ENCODE peak calls at places on chromosomes 1 and 21, in five cellular contexts. D is suprapubic skin, L is breast epithelium, H is Panc1, Q is esophagus muscularis mucosa. U is an unnamed sample.

GRCh38 chr1:116910379-116911165 is 856 bp downstream of the PTGFRN start:
- DNase-seq in L (peak), D (no peak), Q (no peak), H (no peak), U (peak)

GRCh38 chr1:205312866-205313680 is 8.5 kb downstream of the NUAK2 start:
- DNase-seq in D (no peak), L (no peak), H (no peak), Q (no peak), U (no peak)

GRCh38 chr1:246306415-246307037 is 200.6 kb downstream of the SMYD3 start:
- DNase-seq in H (no peak), D (no peak), L (no peak), Q (no peak), U (no peak)

GRCh38 chr1:33454646-33455282 is 17.7 kb upstream of the ZSCAN20 start:
- DNase-seq in L (no peak), Q (no peak), H (no peak), D (no peak), U (no peak)

GRCh38 chr21:32861871-32862270 is 90.3 kb upstream of the PAXBP1 start:
- DNase-seq in H (no peak), L (no peak), D (no peak), Q (no peak), U (no peak)

GRCh38 chr1:234154320-234155251 is 218.7 kb upstream of the COA6 start:
- DNase-seq in L (no peak), H (peak), D (no peak), Q (peak), U (peak)

GRCh38 chr1:216223521-216223920 is 199.7 kb downstream of the USH2A start:
- DNase-seq in L (no peak), D (no peak), H (no peak), Q (no peak), U (no peak)

GRCh38 chr1:47031585-47031984 is 8.1 kb downstream of the CYP4X1 start:
- DNase-seq in D (no peak), H (no peak), L (no peak), Q (peak), U (no peak)

GRCh38 chr1:157110003-157110402 is 10.4 kb upstream of the ETV3L start:
- DNase-seq in Q (no peak), D (peak), L (no peak), H (no peak), U (no peak)

GRCh38 chr1:86068841-86069756 is 87.5 kb downstream of the COL24A1 start:
- DNase-seq in Q (no peak), H (no peak), D (no peak), L (no peak), U (no peak)

GRCh38 chr1:172637522-172637921 is 21.4 kb upstream of the FASLG start:
- DNase-seq in Q (no peak), L (no peak), H (no peak), D (no peak), U (no peak)

GRCh38 chr1:174874337-174875053 is 125.3 kb upstream of the CACYBP start:
- DNase-seq in Q (no peak), H (no peak), D (no peak), L (no peak), U (no peak)

GRCh38 chr21:46189213-46189958 is 5.1 kb upstream of the SPATC1L start:
- DNase-seq in L (peak), H (no peak), D (peak), Q (peak), U (peak)

GRCh38 chr1:202034683-202035462 is 24.5 kb downstream of the ELF3 start:
- DNase-seq in D (no peak), L (peak), H (no peak), Q (no peak), U (no peak)
- TF ChIP-seq POLR2AphosphoS5 in D (no peak), L (peak), H (no peak), Q (no peak), U (no peak)

DNA sequence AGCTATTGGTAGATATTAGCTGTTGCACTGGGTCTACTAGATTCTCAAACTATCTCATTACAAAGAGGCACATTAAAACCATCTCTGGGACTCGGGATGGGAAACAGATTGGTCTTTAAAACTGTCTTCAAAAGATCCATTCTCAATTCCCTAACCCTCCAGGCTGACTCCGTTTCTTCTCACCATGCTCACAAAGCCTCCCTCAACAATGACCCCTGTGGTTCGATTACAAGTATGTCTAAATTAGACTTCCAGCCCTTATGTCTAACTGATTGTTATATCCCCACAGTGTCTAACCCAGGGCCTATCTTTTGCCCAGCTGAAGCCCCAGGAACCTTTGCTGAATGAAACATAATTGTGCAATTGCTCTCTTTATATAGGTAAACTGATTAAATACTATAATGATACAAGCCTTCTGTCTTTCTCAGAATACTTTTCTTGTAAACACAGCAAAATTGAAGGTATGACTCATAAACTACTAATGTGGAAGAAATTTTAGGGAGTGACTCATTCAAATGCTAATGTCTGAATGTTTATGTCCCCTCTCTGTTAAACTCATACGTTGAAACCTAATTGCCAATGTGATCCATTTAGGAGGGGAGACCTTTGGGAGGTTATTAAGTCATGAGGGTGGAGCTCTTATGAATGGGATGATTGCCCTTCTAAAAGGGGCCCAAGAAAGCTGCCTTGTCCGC is 65.6 kb upstream of the DAB1 start:
- DNase-seq in H (no peak), Q (no peak), D (no peak), L (no peak), U (no peak)
- TF ChIP-seq POLR2AphosphoS5 in H (no peak), Q (no peak), D (no peak), L (no peak), U (peak)

GRCh38 chr1:16174886-16175598 is 19.2 kb upstream of the EPHA2 start:
- DNase-seq in H (no peak), L (no peak), Q (no peak), D (no peak), U (peak)

GRCh38 chr1:16177306-16177705 is 21.4 kb upstream of the EPHA2 start:
- DNase-seq in L (no peak), H (no peak), D (no peak), Q (no peak), U (no peak)

GRCh38 chr1:16173447-16174260 is 17.8 kb upstream of the EPHA2 start:
- DNase-seq in Q (no peak), L (peak), D (no peak), H (no peak), U (no peak)

GRCh38 chr1:16174261-16174871 is 18.5 kb upstream of the EPHA2 start:
- DNase-seq in Q (no peak), H (no peak), D (no peak), L (no peak), U (no peak)

GRCh38 chr1:16175610-16176553 is 20.0 kb upstream of the EPHA2 start:
- DNase-seq in D (peak), Q (no peak), H (no peak), L (no peak), U (peak)
- TF ChIP-seq POLR2AphosphoS5 in D (no peak), Q (peak), H (peak), L (peak), U (peak)

GRCh38 chr1:61337981-61338848 is 255.9 kb downstream of the NFIA start:
- DNase-seq in D (peak), Q (no peak), L (peak), H (no peak), U (peak)
- TF ChIP-seq POLR2AphosphoS5 in D (peak), Q (peak), L (peak), H (no peak), U (no peak)

GRCh38 chr1:220991959-220992704 is 112.9 kb downstream of the HLX start:
- DNase-seq in L (no peak), D (no peak), Q (no peak), H (no peak), U (peak)
- TF ChIP-seq POLR2AphosphoS5 in L (no peak), D (no peak), Q (no peak), H (no peak), U (no peak)